ENCODE peak calls at places on chromosomes 5 and 9, in eight cellular contexts. One of them, this sample, is unnamed.
A peak's percentile ranks its signal among the peaks of the same experiment; 100 is the strongest.

GRCh38 chr5:95958308-95959014 is 3.2 kb downstream of the ELL2 start:
- DNase-seq in RWPE2: peak; percentile 74
- DNase-seq in mesenchymal stem cell: peak; percentile 46
- DNase-seq in BE2C: no peak
- DNase-seq in heart left ventricle: no peak
- DNase-seq in CD4-positive, alpha-beta T cell: no peak
- DNase-seq in thoracic aorta: no peak
- DNase-seq in right lobe of liver: peak; percentile 69
- DNase-seq in this sample: no peak

GRCh38 chr9:87622936-87623335 is 103.0 kb upstream of the CTSL start:
- DNase-seq in BE2C: no peak
- DNase-seq in right lobe of liver: no peak
- DNase-seq in RWPE2: no peak
- DNase-seq in mesenchymal stem cell: peak; percentile 15
- DNase-seq in thoracic aorta: no peak
- DNase-seq in CD4-positive, alpha-beta T cell: no peak
- DNase-seq in heart left ventricle: no peak
- DNase-seq in this sample: no peak

GRCh38 chr5:14143843-14144585 is 872 bp downstream of the TRIO start:
- DNase-seq in mesenchymal stem cell: no peak
- DNase-seq in thoracic aorta: no peak
- DNase-seq in heart left ventricle: peak; percentile 61
- DNase-seq in CD4-positive, alpha-beta T cell: no peak
- DNase-seq in right lobe of liver: peak; percentile 67
- DNase-seq in BE2C: peak; percentile 41
- DNase-seq in RWPE2: peak; percentile 79
- DNase-seq in this sample: no peak

GRCh38 chr5:143833179-143833578 is 21.2 kb downstream of the HMHB1 start:
- DNase-seq in thoracic aorta: no peak
- DNase-seq in CD4-positive, alpha-beta T cell: no peak
- DNase-seq in heart left ventricle: no peak
- DNase-seq in mesenchymal stem cell: no peak
- DNase-seq in RWPE2: no peak
- DNase-seq in BE2C: no peak
- DNase-seq in right lobe of liver: no peak
- DNase-seq in this sample: no peak

GRCh38 chr9:94498801-94499454 is 56.0 kb upstream of the PCAT7 start:
- DNase-seq in mesenchymal stem cell: peak; percentile 1
- DNase-seq in RWPE2: no peak
- DNase-seq in BE2C: no peak
- DNase-seq in CD4-positive, alpha-beta T cell: no peak
- DNase-seq in right lobe of liver: no peak
- DNase-seq in thoracic aorta: no peak
- DNase-seq in heart left ventricle: no peak
- DNase-seq in this sample: no peak

GRCh38 chr9:116073826-116074225 is 79.8 kb upstream of the PAPPA start:
- DNase-seq in thoracic aorta: no peak
- DNase-seq in BE2C: no peak
- DNase-seq in right lobe of liver: no peak
- DNase-seq in RWPE2: no peak
- DNase-seq in mesenchymal stem cell: no peak
- DNase-seq in CD4-positive, alpha-beta T cell: no peak
- DNase-seq in heart left ventricle: no peak
- DNase-seq in this sample: no peak

GRCh38 chr9:88706193-88707112 is 171.5 kb downstream of the NXNL2 start:
- DNase-seq in BE2C: peak; percentile 62
- DNase-seq in mesenchymal stem cell: peak; percentile 49
- DNase-seq in CD4-positive, alpha-beta T cell: no peak
- DNase-seq in thoracic aorta: no peak
- DNase-seq in heart left ventricle: no peak
- DNase-seq in RWPE2: no peak
- DNase-seq in right lobe of liver: no peak
- DNase-seq in this sample: no peak

GRCh38 chr5:14743601-14744295 is 79.2 kb downstream of the OTULIN start:
- DNase-seq in right lobe of liver: no peak
- DNase-seq in thoracic aorta: no peak
- DNase-seq in BE2C: no peak
- DNase-seq in RWPE2: no peak
- DNase-seq in CD4-positive, alpha-beta T cell: no peak
- DNase-seq in heart left ventricle: no peak
- DNase-seq in mesenchymal stem cell: no peak
- DNase-seq in this sample: no peak

GRCh38 chr9:106921341-106921899 is 58.5 kb downstream of the ZNF462 start:
- DNase-seq in thoracic aorta: no peak
- DNase-seq in BE2C: peak; percentile 51
- DNase-seq in RWPE2: no peak
- DNase-seq in CD4-positive, alpha-beta T cell: no peak
- DNase-seq in right lobe of liver: no peak
- DNase-seq in heart left ventricle: peak; percentile 56
- DNase-seq in mesenchymal stem cell: peak; percentile 90
- DNase-seq in this sample: no peak

GRCh38 chr5:88459971-88460370 is 191.3 kb upstream of the TMEM161B start:
- DNase-seq in RWPE2: no peak
- DNase-seq in right lobe of liver: no peak
- DNase-seq in CD4-positive, alpha-beta T cell: no peak
- DNase-seq in BE2C: no peak
- DNase-seq in heart left ventricle: no peak
- DNase-seq in mesenchymal stem cell: no peak
- DNase-seq in thoracic aorta: no peak
- DNase-seq in this sample: no peak

GRCh38 chr5:64807505-64807904 is 38.8 kb downstream of the CWC27 start:
- DNase-seq in heart left ventricle: no peak
- DNase-seq in CD4-positive, alpha-beta T cell: no peak
- DNase-seq in RWPE2: no peak
- DNase-seq in mesenchymal stem cell: peak; percentile 41
- DNase-seq in thoracic aorta: no peak
- DNase-seq in BE2C: no peak
- DNase-seq in right lobe of liver: no peak
- DNase-seq in this sample: no peak

GRCh38 chr5:146243217-146243616 is 39.8 kb downstream of the RBM27 start:
- DNase-seq in right lobe of liver: no peak
- DNase-seq in thoracic aorta: no peak
- DNase-seq in BE2C: no peak
- DNase-seq in heart left ventricle: no peak
- DNase-seq in RWPE2: no peak
- DNase-seq in CD4-positive, alpha-beta T cell: no peak
- DNase-seq in mesenchymal stem cell: no peak
- DNase-seq in this sample: no peak

GRCh38 chr5:16690243-16690839 is 73.5 kb upstream of the RETREG1 start:
- DNase-seq in BE2C: peak; percentile 44
- DNase-seq in RWPE2: no peak
- DNase-seq in right lobe of liver: no peak
- DNase-seq in heart left ventricle: no peak
- DNase-seq in thoracic aorta: no peak
- DNase-seq in CD4-positive, alpha-beta T cell: no peak
- DNase-seq in mesenchymal stem cell: peak; percentile 73
- DNase-seq in this sample: no peak

GRCh38 chr9:136837146-136837855 is 5.0 kb upstream of the AJM1 start:
- DNase-seq in thoracic aorta: no peak
- DNase-seq in heart left ventricle: no peak
- DNase-seq in BE2C: peak; percentile 13
- DNase-seq in RWPE2: no peak
- DNase-seq in mesenchymal stem cell: no peak
- DNase-seq in CD4-positive, alpha-beta T cell: no peak
- DNase-seq in right lobe of liver: no peak
- DNase-seq in this sample: no peak

DNA sequence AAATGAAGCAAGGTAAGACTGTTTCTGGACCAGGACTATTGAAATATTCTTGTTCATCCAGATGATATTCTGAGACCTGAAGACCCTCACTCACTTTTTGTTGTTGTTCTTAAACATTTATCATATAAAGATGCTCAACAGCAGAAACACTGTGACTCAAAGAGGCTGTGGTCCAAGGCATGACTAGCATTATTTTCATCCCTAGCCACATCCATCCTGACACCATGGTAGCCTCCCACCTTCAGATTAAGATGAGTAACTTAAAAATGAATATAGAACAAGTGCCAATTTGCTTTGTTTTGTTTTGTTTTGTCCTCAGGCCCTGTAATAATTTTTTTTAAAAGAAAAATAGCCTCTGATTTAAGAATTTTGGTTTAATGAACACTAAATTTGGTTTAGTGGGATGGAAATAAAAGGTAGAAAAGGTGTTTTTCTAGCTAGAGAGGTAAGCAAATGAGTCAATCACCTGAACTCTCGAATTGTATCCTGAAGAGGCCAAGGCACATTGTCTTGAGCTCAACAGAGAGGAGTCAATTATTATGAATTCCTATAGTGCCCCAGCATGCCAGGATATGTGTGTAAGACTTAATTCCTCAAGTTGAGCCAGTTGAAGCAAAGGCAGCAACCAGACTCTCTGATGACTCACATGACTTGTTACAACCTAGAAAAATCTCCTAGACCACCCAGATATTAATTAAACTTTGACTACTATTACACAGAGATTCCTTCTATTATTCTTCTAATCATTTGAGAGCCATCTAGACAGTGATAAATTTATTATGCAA is 380.1 kb upstream of the TUSC1 start:
- DNase-seq in RWPE2: no peak
- DNase-seq in right lobe of liver: no peak
- DNase-seq in mesenchymal stem cell: no peak
- DNase-seq in heart left ventricle: no peak
- DNase-seq in CD4-positive, alpha-beta T cell: no peak
- DNase-seq in thoracic aorta: no peak
- DNase-seq in BE2C: no peak
- DNase-seq in this sample: no peak
- H3K9me3 ChIP-seq in RWPE2: no peaks in the 10 kb centered on the region
- H3K9me3 ChIP-seq in right lobe of liver: no peaks in the 10 kb centered on the region
- H3K9me3 ChIP-seq in mesenchymal stem cell: no peaks in the 10 kb centered on the region
- H3K9me3 ChIP-seq in heart left ventricle: no peaks in the 10 kb centered on the region
- H3K9me3 ChIP-seq in CD4-positive, alpha-beta T cell: peaks cover 5% of the 10 kb centered on the region
- H3K9me3 ChIP-seq in thoracic aorta: no peaks in the 10 kb centered on the region
- H3K9me3 ChIP-seq in BE2C: no peaks in the 10 kb centered on the region
- H3K9me3 ChIP-seq in this sample: peaks cover 3% of the 10 kb centered on the region

GRCh38 chr5:79873216-79873615 is 117.8 kb downstream of the MTX3 start:
- DNase-seq in CD4-positive, alpha-beta T cell: no peak
- DNase-seq in heart left ventricle: peak; percentile 24
- DNase-seq in RWPE2: no peak
- DNase-seq in thoracic aorta: no peak
- DNase-seq in right lobe of liver: no peak
- DNase-seq in mesenchymal stem cell: no peak
- DNase-seq in BE2C: no peak
- DNase-seq in this sample: no peak

GRCh38 chr5:79878721-79879336 is 112.2 kb downstream of the MTX3 start:
- DNase-seq in BE2C: peak; percentile 42
- DNase-seq in CD4-positive, alpha-beta T cell: no peak
- DNase-seq in RWPE2: no peak
- DNase-seq in right lobe of liver: no peak
- DNase-seq in heart left ventricle: no peak
- DNase-seq in mesenchymal stem cell: peak; percentile 1
- DNase-seq in thoracic aorta: no peak
- DNase-seq in this sample: no peak

GRCh38 chr5:79878131-79878630 is 112.9 kb downstream of the MTX3 start:
- DNase-seq in mesenchymal stem cell: no peak
- DNase-seq in right lobe of liver: no peak
- DNase-seq in RWPE2: no peak
- DNase-seq in BE2C: no peak
- DNase-seq in CD4-positive, alpha-beta T cell: no peak
- DNase-seq in thoracic aorta: no peak
- DNase-seq in heart left ventricle: no peak
- DNase-seq in this sample: no peak

GRCh38 chr5:79875230-79875629 is 115.8 kb downstream of the MTX3 start:
- DNase-seq in BE2C: no peak
- DNase-seq in CD4-positive, alpha-beta T cell: no peak
- DNase-seq in thoracic aorta: no peak
- DNase-seq in RWPE2: no peak
- DNase-seq in right lobe of liver: no peak
- DNase-seq in mesenchymal stem cell: no peak
- DNase-seq in heart left ventricle: peak; percentile 80
- DNase-seq in this sample: no peak

GRCh38 chr5:79876510-79876909 is 114.6 kb downstream of the MTX3 start:
- DNase-seq in heart left ventricle: no peak
- DNase-seq in CD4-positive, alpha-beta T cell: no peak
- DNase-seq in mesenchymal stem cell: no peak
- DNase-seq in right lobe of liver: no peak
- DNase-seq in thoracic aorta: no peak
- DNase-seq in RWPE2: no peak
- DNase-seq in BE2C: no peak
- DNase-seq in this sample: no peak
- H3K9me3 ChIP-seq in heart left ventricle: no peaks in the 10 kb centered on the region
- H3K9me3 ChIP-seq in CD4-positive, alpha-beta T cell: no peaks in the 10 kb centered on the region
- H3K9me3 ChIP-seq in mesenchymal stem cell: no peaks in the 10 kb centered on the region
- H3K9me3 ChIP-seq in right lobe of liver: no peaks in the 10 kb centered on the region
- H3K9me3 ChIP-seq in thoracic aorta: no peaks in the 10 kb centered on the region
- H3K9me3 ChIP-seq in RWPE2: no peaks in the 10 kb centered on the region
- H3K9me3 ChIP-seq in BE2C: no peaks in the 10 kb centered on the region
- H3K9me3 ChIP-seq in this sample: no peaks in the 10 kb centered on the region

GRCh38 chr9:137986268-137987099 is 108.9 kb downstream of the CACNA1B start:
- DNase-seq in right lobe of liver: no peak
- DNase-seq in mesenchymal stem cell: no peak
- DNase-seq in RWPE2: no peak
- DNase-seq in BE2C: no peak
- DNase-seq in thoracic aorta: no peak
- DNase-seq in CD4-positive, alpha-beta T cell: no peak
- DNase-seq in heart left ventricle: no peak
- DNase-seq in this sample: no peak

GRCh38 chr9:137984005-137984404 is 106.4 kb downstream of the CACNA1B start:
- DNase-seq in RWPE2: no peak
- DNase-seq in heart left ventricle: no peak
- DNase-seq in right lobe of liver: no peak
- DNase-seq in thoracic aorta: no peak
- DNase-seq in CD4-positive, alpha-beta T cell: no peak
- DNase-seq in mesenchymal stem cell: no peak
- DNase-seq in BE2C: no peak
- DNase-seq in this sample: no peak

GRCh38 chr9:137985637-137986071 is 108.1 kb downstream of the CACNA1B start:
- DNase-seq in CD4-positive, alpha-beta T cell: no peak
- DNase-seq in BE2C: no peak
- DNase-seq in thoracic aorta: no peak
- DNase-seq in heart left ventricle: no peak
- DNase-seq in mesenchymal stem cell: no peak
- DNase-seq in RWPE2: no peak
- DNase-seq in right lobe of liver: no peak
- DNase-seq in this sample: no peak

GRCh38 chr9:137982132-137982666 is 104.6 kb downstream of the CACNA1B start:
- DNase-seq in BE2C: no peak
- DNase-seq in CD4-positive, alpha-beta T cell: no peak
- DNase-seq in heart left ventricle: no peak
- DNase-seq in right lobe of liver: no peak
- DNase-seq in mesenchymal stem cell: peak; percentile 3
- DNase-seq in thoracic aorta: no peak
- DNase-seq in RWPE2: no peak
- DNase-seq in this sample: no peak

GRCh38 chr9:137984520-137985257 is 107.1 kb downstream of the CACNA1B start:
- DNase-seq in right lobe of liver: peak; percentile 75
- DNase-seq in CD4-positive, alpha-beta T cell: no peak
- DNase-seq in RWPE2: no peak
- DNase-seq in thoracic aorta: no peak
- DNase-seq in BE2C: no peak
- DNase-seq in mesenchymal stem cell: no peak
- DNase-seq in heart left ventricle: no peak
- DNase-seq in this sample: no peak
- H3K9me3 ChIP-seq in right lobe of liver: no peaks in the 10 kb centered on the region
- H3K9me3 ChIP-seq in CD4-positive, alpha-beta T cell: no peaks in the 10 kb centered on the region
- H3K9me3 ChIP-seq in RWPE2: no peaks in the 10 kb centered on the region
- H3K9me3 ChIP-seq in thoracic aorta: no peaks in the 10 kb centered on the region
- H3K9me3 ChIP-seq in BE2C: no peaks in the 10 kb centered on the region
- H3K9me3 ChIP-seq in mesenchymal stem cell: no peaks in the 10 kb centered on the region
- H3K9me3 ChIP-seq in heart left ventricle: no peaks in the 10 kb centered on the region
- H3K9me3 ChIP-seq in this sample: no peaks in the 10 kb centered on the region

GRCh38 chr5:141261238-141261546 is 16.0 kb downstream of the PCDHB15 start:
- DNase-seq in right lobe of liver: no peak
- DNase-seq in mesenchymal stem cell: no peak
- DNase-seq in thoracic aorta: no peak
- DNase-seq in CD4-positive, alpha-beta T cell: no peak
- DNase-seq in BE2C: no peak
- DNase-seq in heart left ventricle: no peak
- DNase-seq in RWPE2: no peak
- DNase-seq in this sample: no peak
- H3K9me3 ChIP-seq in right lobe of liver: peaks cover 74% of the 10 kb centered on the region
- H3K9me3 ChIP-seq in mesenchymal stem cell: peaks cover 98% of the 10 kb centered on the region
- H3K9me3 ChIP-seq in thoracic aorta: peaks cover 100% of the 10 kb centered on the region
- H3K9me3 ChIP-seq in CD4-positive, alpha-beta T cell: peaks cover 98% of the 10 kb centered on the region
- H3K9me3 ChIP-seq in BE2C: peaks cover 17% of the 10 kb centered on the region
- H3K9me3 ChIP-seq in heart left ventricle: peaks cover 100% of the 10 kb centered on the region
- H3K9me3 ChIP-seq in RWPE2: peaks cover 56% of the 10 kb centered on the region
- H3K9me3 ChIP-seq in this sample: peaks cover 21% of the 10 kb centered on the region

This sample was measured in T-helper 17 cell.